ENCODE peak calls at places on chromosomes 2 and 18, in seven cellular contexts. P is K562, Y is SK-N-SH, A is HCT116, R is WTC11, F is A549, O is H1. Z is an unnamed sample.

GRCh38 chr2:101410716-101411115 is 23.4 kb upstream of the CREG2 start:
- DNase-seq in F (peak), A (no peak), O (no peak), Y (no peak), P (no peak), R (no peak), Z (no peak)

GRCh38 chr18:6557470-6558245 is 142.9 kb upstream of the L3MBTL4 start:
- DNase-seq in F (no peak), A (no peak), R (no peak), P (no peak), O (no peak), Y (peak), Z (no peak)

GRCh38 chr18:79496237-79496977 is 100.7 kb downstream of the NFATC1 start:
- DNase-seq in Y (no peak), F (no peak), R (no peak), P (no peak), A (no peak), O (no peak), Z (no peak)

GRCh38 chr18:48308027-48308635 is 101.1 kb downstream of the ZBTB7C start:
- DNase-seq in R (no peak), A (peak), O (no peak), F (no peak), Y (no peak), P (no peak), Z (no peak)

GRCh38 chr2:222796413-222797103 is 64.3 kb upstream of the ACSL3 start:
- DNase-seq in P (no peak), O (no peak), R (no peak), F (peak), Y (no peak), A (no peak), Z (no peak)

GRCh38 chr2:176821350-176821749 is 391.2 kb upstream of the HNRNPA3 start:
- DNase-seq in P (peak), R (no peak), O (no peak), F (peak), Y (no peak), A (no peak), Z (no peak)

GRCh38 chr18:79507076-79507545 is 111.4 kb downstream of the NFATC1 start:
- DNase-seq in Y (peak), O (no peak), R (peak), A (no peak), P (peak), F (no peak), Z (peak)

GRCh38 chr18:55588001-55588875 is at the start of gene TCF4:
- DNase-seq in Y (peak), P (peak), R (peak), F (peak), O (no peak), A (no peak), Z (peak)

GRCh38 chr2:11987151-11987550 is 240.7 kb downstream of the LPIN1 start:
- DNase-seq in P (no peak), F (no peak), R (no peak), A (no peak), O (no peak), Y (no peak), Z (no peak)

DNA sequence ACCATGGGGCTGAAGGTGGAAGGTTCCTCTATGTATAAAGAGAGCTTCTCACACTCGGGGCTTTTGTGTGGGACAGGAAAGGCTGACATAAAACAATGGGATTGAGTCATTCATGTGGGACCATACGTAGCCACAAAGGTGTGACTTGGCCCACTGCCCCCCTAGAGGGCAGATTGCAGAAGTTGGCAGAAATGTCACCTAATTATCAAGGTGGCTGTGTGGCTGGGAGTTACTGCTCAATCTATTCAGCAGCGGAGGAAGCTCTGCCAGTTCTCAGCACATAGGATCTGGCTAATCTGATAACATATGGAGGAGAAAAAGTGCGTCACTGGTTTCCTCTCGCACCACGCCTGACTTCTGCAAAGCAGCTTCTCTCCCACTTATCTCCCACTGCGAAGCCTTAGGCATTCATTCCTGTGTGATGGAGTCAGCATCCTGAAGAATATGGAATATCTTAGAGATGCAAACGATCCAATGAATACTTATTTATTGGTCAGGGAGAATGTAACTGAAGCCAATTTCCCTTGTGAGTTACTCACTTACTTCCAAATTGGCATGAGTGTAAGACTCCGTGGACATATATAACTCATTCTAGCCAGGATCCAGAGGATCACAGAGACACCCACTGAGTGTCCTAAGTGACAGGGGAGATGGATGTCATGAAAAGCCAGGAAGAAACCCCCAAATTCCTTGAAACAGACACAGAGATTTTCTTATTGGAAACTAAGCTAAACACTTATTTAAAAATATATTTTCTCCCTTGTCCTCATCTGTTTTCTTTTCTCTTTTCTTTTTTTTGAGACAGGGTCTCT is 344.8 kb downstream of the TGIF1 start:
- DNase-seq in Y (no peak), R (no peak), A (no peak), P (peak), F (peak), O (no peak), Z (no peak)
- TF ChIP-seq MAX in Y (peak), R (no peak), A (no peak), P (no peak), F (peak), O (no peak), Z (no peak)

GRCh38 chr2:188515918-188516317 is 224.2 kb downstream of the GULP1 start:
- DNase-seq in F (no peak), Y (peak), O (no peak), A (no peak), R (no peak), P (no peak), Z (no peak)

GRCh38 chr2:188517549-188518255 is 226.0 kb downstream of the GULP1 start:
- DNase-seq in A (no peak), F (no peak), O (no peak), P (no peak), R (no peak), Y (no peak), Z (no peak)

GRCh38 chr2:188506843-188507242 is 215.2 kb downstream of the GULP1 start:
- DNase-seq in R (no peak), F (no peak), P (no peak), A (no peak), O (no peak), Y (no peak), Z (no peak)

GRCh38 chr2:188511346-188511745 is 219.7 kb downstream of the GULP1 start:
- DNase-seq in O (no peak), R (no peak), F (no peak), P (no peak), Y (no peak), A (no peak), Z (no peak)

GRCh38 chr2:188512456-188512855 is 220.8 kb downstream of the GULP1 start:
- DNase-seq in A (no peak), P (peak), Y (peak), O (no peak), F (peak), R (no peak), Z (peak)
- TF ChIP-seq MAX in A (no peak), P (no peak), Y (no peak), O (no peak), F (no peak), R (no peak), Z (no peak)

DNA sequence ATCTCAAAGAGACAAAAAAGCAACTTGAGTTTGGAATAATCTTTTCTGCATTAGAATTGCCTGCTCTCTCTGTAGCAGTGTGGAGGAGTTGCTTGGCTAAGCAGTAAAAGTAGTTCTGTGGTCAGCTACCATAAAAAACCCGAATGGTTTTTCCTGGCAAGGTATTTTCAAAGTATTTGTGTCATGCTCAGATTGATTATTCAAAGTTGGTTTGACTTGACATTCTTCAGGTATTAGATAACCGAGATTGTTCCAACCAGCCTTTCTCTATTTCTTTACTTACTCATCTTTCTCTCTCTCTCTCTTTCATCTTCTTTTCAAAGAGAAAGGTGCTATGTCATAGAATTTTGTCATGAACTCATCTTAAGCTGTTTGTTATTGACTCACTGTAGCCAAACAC is 404.9 kb downstream of the CPS1 start:
- DNase-seq in O (no peak), F (no peak), A (no peak), P (no peak), R (no peak), Y (no peak), Z (no peak)
- TF ChIP-seq MAX in O (no peak), F (no peak), A (no peak), P (no peak), R (no peak), Y (no peak), Z (no peak)

GRCh38 chr18:62364558-62364957 is 39.4 kb downstream of the TNFRSF11A start:
- DNase-seq in A (no peak), P (no peak), F (no peak), R (no peak), O (no peak), Y (no peak), Z (no peak)

GRCh38 chr18:62365420-62365819 is 40.3 kb downstream of the TNFRSF11A start:
- DNase-seq in R (no peak), P (no peak), F (no peak), A (no peak), Y (no peak), O (no peak), Z (no peak)

GRCh38 chr18:62369129-62369644 is 44.1 kb downstream of the TNFRSF11A start:
- DNase-seq in F (no peak), P (no peak), R (no peak), A (no peak), O (no peak), Y (no peak), Z (no peak)

GRCh38 chr18:62368100-62368499 is 43.0 kb downstream of the TNFRSF11A start:
- DNase-seq in A (no peak), Y (no peak), R (no peak), O (no peak), F (no peak), P (no peak), Z (no peak)

DNA sequence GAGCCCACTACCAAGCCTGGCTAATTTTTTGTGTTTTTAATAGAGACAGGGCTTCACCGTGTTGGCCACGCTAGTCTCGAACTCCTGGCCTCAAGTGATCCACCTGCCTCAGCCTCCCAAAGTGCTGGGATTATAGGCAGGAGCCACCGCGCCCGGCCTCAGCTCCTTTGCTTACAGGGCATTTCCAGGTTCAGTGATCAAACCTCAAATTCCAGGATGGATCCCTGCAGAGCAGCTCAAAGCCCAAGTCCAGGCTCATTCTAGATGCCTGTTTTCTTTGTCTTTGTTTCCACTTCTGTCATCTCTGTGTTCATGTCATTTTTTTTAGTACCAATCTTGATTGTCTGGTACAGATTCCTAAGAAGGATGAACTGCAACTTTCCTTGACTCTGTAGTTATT is 41.9 kb downstream of the TNFRSF11A start:
- DNase-seq in R (peak), A (no peak), P (no peak), F (no peak), O (no peak), Y (no peak), Z (no peak)
- TF ChIP-seq MAX in R (no peak), A (no peak), P (no peak), F (no peak), O (no peak), Y (no peak), Z (no peak)

GRCh38 chr2:78941751-78942150 is 83.8 kb upstream of the REG3G start:
- DNase-seq in R (no peak), A (no peak), O (no peak), F (no peak), P (no peak), Y (no peak), Z (no peak)
- TF ChIP-seq MAX in R (no peak), A (no peak), O (no peak), F (no peak), P (no peak), Y (no peak), Z (no peak)

GRCh38 chr2:187438459-187438858 is 9.6 kb downstream of the CALCRL start:
- DNase-seq in A (no peak), O (no peak), R (no peak), P (no peak), Y (no peak), F (no peak), Z (no peak)

GRCh38 chr2:187431911-187432310 is 16.1 kb downstream of the CALCRL start:
- DNase-seq in A (no peak), R (no peak), P (no peak), O (no peak), F (no peak), Y (no peak), Z (no peak)

GRCh38 chr2:187435078-187435477 is 13.0 kb downstream of the CALCRL start:
- DNase-seq in R (no peak), F (no peak), Y (no peak), P (no peak), A (no peak), O (no peak), Z (no peak)

GRCh38 chr2:187435756-187436155 is 12.3 kb downstream of the CALCRL start:
- DNase-seq in P (no peak), O (no peak), Y (no peak), R (no peak), F (no peak), A (no peak), Z (no peak)

DNA sequence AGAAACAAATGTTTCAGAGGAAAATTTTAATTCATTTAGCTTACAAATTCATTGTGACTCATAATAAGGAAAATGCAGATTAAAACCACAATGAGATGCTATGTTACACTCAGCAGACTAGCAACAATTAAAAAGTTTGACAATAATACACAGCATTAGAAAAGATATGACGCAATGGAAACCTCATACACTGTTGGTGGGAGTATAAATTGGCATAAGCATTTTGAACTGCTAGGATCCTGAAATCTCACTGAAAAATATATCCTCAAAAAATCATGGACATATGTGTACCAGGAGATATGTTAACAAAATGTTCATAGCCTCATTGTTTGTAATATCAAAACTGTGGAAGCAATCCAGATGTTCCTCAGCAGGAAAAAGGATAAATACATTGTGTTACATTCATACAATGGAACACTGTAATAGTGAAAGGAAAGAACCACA is 13.7 kb downstream of the CALCRL start:
- DNase-seq in F (no peak), R (no peak), P (no peak), O (no peak), A (no peak), Y (no peak), Z (no peak)
- TF ChIP-seq MAX in F (no peak), R (no peak), P (no peak), O (no peak), A (no peak), Y (no peak), Z (no peak)

DNA sequence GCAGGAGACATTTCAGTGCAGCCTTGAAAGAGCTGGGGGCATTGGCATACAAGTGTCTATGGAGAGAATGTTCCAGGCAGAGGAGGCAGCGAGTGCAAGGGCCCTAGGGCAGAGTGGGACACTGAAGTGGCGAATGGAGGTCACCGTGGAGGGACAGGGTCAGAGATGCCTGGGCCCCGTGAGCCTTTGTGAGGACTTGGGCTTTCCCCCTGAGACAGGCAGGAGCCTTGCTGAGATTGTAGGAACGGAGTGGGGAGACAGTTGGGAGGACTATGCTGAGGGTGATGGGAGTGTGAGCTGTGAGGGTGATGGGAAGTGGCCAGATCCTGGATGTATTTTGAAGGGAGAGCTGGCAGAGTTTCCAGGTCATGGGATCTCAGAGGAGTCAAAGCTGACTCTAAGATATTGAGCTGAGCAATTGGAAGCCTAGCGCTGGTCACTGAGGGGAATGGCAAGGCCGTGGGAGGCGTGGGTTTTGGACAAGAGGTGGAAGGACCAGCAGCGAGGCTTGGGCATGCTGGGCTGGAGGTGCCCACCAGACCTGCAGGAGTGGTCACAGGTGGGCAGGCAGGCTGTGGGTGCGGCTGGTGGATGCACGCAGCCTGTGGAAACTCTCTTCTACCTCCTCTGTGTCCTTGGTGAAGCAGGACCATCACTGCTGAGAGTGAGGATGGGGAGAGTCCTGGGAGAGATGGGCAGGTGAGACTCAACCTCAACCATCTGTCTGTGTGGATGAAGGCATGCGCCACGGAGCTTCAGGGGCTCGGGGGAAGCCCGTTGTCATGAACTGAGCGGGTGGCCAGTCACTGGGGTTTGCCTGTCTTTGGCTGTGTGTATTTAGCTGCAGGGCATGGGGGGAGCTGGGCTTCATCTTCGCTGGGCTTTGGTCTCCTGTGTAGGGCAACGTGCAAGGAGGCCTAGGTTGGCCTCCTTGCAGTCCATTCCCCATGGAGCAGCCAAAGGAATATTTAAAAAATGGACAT is 241.2 kb upstream of the HS6ST1 start:
- DNase-seq in O (no peak), Y (no peak), A (no peak), R (no peak), F (no peak), P (no peak), Z (no peak)
- TF ChIP-seq MAX in O (no peak), Y (no peak), A (no peak), R (no peak), F (no peak), P (no peak), Z (no peak)

DNA sequence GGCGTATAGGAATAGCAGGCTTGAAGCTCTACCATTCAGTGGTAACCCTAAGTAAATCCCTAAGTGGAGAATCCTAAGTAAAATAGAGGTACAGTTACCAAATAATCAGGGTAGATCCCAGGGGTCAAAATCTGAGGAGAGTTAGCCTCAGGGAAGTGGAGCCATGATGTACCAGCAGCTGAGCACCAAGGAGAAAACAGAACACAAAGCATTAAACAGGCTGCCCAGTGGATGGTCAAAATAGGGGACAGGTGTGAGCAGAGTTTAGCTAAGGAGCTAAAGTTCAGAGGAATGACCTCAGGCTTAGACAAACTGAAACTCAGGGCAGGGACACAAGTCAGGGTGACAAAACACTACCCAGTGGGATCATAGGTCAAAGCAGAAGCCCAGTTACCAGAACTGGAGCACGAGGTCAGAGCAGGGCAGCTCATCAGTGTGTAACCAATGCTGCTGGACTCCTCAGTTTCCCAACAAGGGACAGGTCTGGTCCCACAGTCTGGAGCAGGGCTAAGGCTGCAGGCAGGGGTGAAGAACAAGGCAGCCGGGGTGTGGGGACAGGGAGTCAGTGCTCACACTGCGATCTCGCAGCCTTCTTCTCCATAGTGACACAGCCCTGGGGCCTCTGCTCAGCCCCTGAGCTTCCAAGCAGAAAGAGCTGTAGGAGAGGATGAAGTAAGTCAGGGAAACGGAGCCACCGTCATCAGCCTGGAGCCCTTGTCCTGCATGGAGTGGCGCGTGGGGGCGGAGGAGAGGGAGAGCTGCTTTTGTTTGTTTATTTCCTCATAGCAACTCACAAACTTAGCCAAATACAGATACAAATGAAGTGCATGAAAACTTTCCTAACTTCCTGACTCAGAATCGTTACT is 264.0 kb downstream of the MREG start:
- DNase-seq in O (no peak), F (peak), Y (no peak), P (no peak), A (no peak), R (no peak), Z (no peak)
- TF ChIP-seq MAX in O (no peak), F (no peak), Y (no peak), P (no peak), A (no peak), R (no peak), Z (no peak)

GRCh38 chr2:26034597-26035067 is 748 bp downstream of the RAB10 start:
- DNase-seq in A (no peak), P (no peak), Y (peak), O (no peak), F (no peak), R (no peak), Z (no peak)
- TF ChIP-seq MAX in A (no peak), P (no peak), Y (no peak), O (no peak), F (no peak), R (no peak), Z (no peak)

DNA sequence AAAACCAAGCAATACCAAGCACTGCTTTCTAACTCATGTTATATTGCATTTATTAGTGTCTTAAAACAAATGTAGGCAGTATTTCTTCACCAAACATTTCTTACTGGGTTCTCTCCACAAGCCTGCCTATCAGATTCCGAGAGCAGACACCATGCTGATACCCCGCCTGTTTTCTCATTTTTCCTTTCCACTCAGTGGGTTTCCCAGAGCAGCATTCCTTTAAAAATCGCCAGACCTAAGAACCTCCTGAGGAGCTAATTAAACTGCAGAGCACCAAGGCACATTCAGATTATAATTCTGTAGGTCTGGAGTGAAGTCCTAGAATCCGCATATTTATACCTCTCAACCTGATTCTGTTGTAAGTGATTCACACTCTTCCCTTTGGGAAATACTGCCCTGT is 405.7 kb downstream of the TNS1 start:
- DNase-seq in O (no peak), F (no peak), A (no peak), Y (no peak), P (no peak), R (no peak), Z (no peak)
- TF ChIP-seq MAX in O (no peak), F (no peak), A (no peak), Y (no peak), P (no peak), R (no peak), Z (no peak)

Z was measured in NB4.